ENCODE peak calls at places on chromosomes 4 and X, in ten cellular contexts. S is heart right ventricle; C is iPS DF 6.9; K is upper lobe of left lung; M is CD8-positive, alpha-beta memory T cell; Q is adipocyte; V is cardiac muscle cell; O is adrenal gland; U is brain microvascular endothelial cell; E is fibroblast of lung. X is an unnamed sample. For H3K36me3, the result is how much of the 10 kb centered on the place peaks cover.

GRCh38 chrX:129649268-129650182 is 5.2 kb downstream of the APLN start:
- DNase-seq in Q (no peak), M (no peak), C (no peak), O (no peak), U (peak), V (peak), E (peak), S (no peak), K (no peak), X (no peak)

GRCh38 chr4:172188248-172188976 is 375.2 kb downstream of the GALNTL6 start:
- DNase-seq in S (no peak), O (no peak), V (no peak), U (no peak), M (no peak), E (no peak), K (no peak), C (no peak), Q (no peak), X (no peak)

GRCh38 chrX:45762699-45763647 is 562.3 kb upstream of the DIPK2B start:
- DNase-seq in C (no peak), O (no peak), V (no peak), U (no peak), S (no peak), E (no peak), K (no peak), M (no peak), Q (no peak), X (peak)

GRCh38 chr4:53489279-53489889 is 101.9 kb downstream of the LNX1 start:
- DNase-seq in C (no peak), S (no peak), V (peak), O (no peak), U (peak), E (peak), M (no peak), K (no peak), Q (peak), X (no peak)

GRCh38 chrX:134670241-134670811 is 12.1 kb upstream of the PLAC1 start:
- DNase-seq in U (peak), O (no peak), E (peak), V (peak), K (no peak), S (no peak), M (no peak), C (no peak), Q (peak), X (no peak)

GRCh38 chrX:50054147-50054546 is 131.8 kb downstream of the CLCN5 start:
- DNase-seq in M (no peak), E (no peak), V (peak), S (no peak), U (no peak), C (no peak), K (no peak), O (no peak), Q (no peak), X (no peak)

GRCh38 chrX:63735882-63736281 is 49.1 kb downstream of the ARHGEF9 start:
- DNase-seq in S (peak), K (no peak), Q (no peak), V (no peak), U (no peak), E (no peak), C (no peak), O (no peak), M (no peak), X (no peak)

GRCh38 chrX:107753186-107753585 is 22.4 kb downstream of the TSC22D3 start:
- DNase-seq in M (no peak), V (no peak), C (no peak), U (no peak), E (no peak), Q (no peak), O (peak), K (no peak), S (no peak), X (no peak)

GRCh38 chr4:165537028-165537648 is 158.3 kb downstream of the CPE start:
- DNase-seq in K (no peak), M (peak), V (peak), S (no peak), C (peak), E (peak), O (no peak), Q (peak), U (peak), X (no peak)

GRCh38 chr4:17063870-17064269 is 165.4 kb upstream of the LDB2 start:
- DNase-seq in U (peak), C (no peak), K (no peak), Q (peak), V (no peak), O (no peak), S (no peak), E (peak), M (no peak), X (no peak)

GRCh38 chr4:136768925-136769275 is 763.4 kb downstream of the PCDH18 start:
- DNase-seq in M (no peak), C (no peak), K (no peak), V (no peak), Q (peak), O (no peak), E (no peak), S (no peak), U (no peak), X (no peak)

GRCh38 chrX:77342028-77342427 is 105.2 kb upstream of the FGF16 start:
- DNase-seq in M (no peak), S (no peak), O (no peak), C (no peak), E (no peak), K (no peak), Q (no peak), V (no peak), U (no peak), X (no peak)

GRCh38 chr4:72568959-72569718 is at the start of gene ADAMTS3:
- DNase-seq in K (peak), V (peak), S (peak), M (no peak), E (peak), U (no peak), O (peak), Q (peak), C (no peak), X (peak)

DNA sequence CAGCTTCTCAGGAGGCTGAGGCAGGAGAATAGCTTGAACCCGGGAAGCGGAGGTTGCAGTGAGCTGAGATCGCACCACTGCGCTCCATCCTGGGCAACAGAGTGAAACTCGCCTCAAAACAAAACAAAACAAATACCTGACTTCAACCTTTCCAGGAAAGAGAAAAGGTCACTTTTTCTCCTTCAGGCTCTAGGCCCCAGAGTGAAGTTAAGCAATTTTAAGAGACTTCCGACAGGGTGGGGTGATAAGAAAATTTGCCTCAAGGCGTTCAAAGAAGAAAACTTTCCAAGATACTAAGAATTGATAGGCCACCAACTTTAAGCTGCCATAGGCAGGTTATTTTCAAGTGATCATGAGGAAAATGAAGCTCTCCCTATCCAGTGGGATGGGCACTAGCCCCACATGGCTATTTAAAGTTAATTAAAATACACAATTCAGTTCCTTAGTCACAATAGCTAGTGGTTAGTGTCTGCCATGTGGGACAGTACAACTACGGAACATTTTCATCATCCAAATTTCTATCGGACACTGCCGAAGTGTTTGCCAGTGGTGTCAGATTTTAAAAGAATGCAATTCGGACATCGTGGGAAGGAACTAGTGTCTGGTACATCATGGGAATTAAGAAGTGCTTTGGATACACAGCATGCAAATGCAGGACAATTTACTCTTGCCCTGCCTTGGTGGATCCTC is 33.0 kb downstream of the SMS start:
- DNase-seq in S (no peak), U (no peak), O (no peak), E (no peak), V (no peak), K (no peak), M (no peak), Q (no peak), C (no peak), X (no peak)
- H3K36me3 ChIP-seq in S (under half), U (under half), O (under half), E (under half), V (under half), K (under half), M (under half), Q (under half), C (under half), X (under half)

DNA sequence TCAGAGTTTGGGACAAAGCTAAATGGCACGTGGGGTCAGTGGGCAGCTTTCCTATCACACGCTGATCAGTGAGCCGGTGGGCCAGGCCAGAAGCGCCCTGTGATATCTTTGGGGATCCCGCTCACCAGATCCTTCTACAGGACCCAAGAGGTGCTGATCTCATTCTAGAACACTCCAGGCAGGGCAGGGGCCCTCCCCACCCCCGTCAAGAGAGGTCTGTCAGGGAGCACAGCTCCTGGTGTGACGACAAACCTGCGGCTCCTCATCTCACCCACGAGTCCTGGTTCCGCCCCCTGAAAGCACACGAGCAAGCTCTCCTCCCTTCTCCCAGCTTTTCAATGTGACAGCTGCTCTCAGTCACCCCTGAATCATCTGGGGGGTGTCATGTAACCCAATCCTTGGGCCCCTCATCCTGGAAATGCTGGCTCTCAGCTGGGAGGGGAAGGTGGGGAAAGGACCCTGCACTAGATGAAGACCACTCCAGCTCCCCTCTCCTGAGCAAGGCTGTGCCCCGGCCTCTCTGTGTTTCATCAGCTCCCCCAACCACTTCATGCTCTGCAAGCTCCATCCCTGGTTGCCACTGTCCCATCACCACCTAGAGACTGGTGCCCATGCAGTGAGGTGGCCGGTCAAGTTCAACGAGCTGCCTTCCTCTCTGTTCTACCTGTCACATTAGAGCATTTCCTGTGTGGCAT is 4.6 kb downstream of the HCFC1 start:
- DNase-seq in Q (no peak), K (no peak), M (no peak), O (no peak), S (no peak), E (peak), U (no peak), V (no peak), C (no peak), X (no peak)
- H3K36me3 ChIP-seq in Q (under half), K (under half), M (under half), O (under half), S (under half), E (under half), U (under half), V (under half), C (under half), X (under half)

DNA sequence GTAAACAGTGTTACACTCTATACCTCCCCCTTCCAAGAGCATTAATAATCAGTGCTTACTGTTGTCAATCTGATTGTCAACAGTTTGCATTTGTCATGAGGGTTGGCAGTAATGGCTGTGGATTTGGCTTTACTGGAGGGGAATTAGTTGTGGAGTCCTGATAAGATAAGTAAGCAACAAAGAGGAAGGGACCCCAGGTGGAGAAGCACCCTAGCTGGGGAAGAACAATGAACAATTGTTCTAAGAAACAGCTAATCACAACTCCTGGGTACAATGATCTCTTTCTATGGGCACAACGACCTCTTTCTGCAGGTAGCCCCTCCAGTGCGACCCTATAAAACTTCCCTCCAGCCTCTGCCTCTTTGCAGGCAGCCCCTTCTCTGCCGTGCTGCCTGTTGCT is 53.2 kb upstream of the CDKN2AIP start:
- DNase-seq in Q (no peak), V (no peak), U (no peak), C (no peak), O (no peak), M (no peak), E (no peak), K (no peak), S (no peak), X (no peak)
- H3K36me3 ChIP-seq in Q (under half), V (under half), U (under half), C (under half), O (under half), M (under half), E (under half), K (under half), S (under half), X (under half)

GRCh38 chrX:1598876-1599790 is 7.7 kb downstream of the AKAP17A start:
- DNase-seq in O (no peak), U (no peak), E (no peak), K (no peak), S (no peak), M (no peak), V (no peak), Q (no peak), C (no peak), X (no peak)

GRCh38 chrX:1597345-1598020 is 6.1 kb downstream of the AKAP17A start:
- DNase-seq in C (no peak), M (no peak), S (no peak), O (no peak), U (no peak), V (no peak), K (no peak), E (no peak), Q (no peak), X (no peak)

GRCh38 chrX:1598021-1598875 is 6.8 kb downstream of the AKAP17A start:
- DNase-seq in V (no peak), S (no peak), C (no peak), E (no peak), O (no peak), U (no peak), K (no peak), Q (no peak), M (no peak), X (no peak)

GRCh38 chrX:1595711-1596060 is 4.3 kb downstream of the AKAP17A start:
- DNase-seq in M (no peak), C (no peak), V (no peak), S (no peak), O (no peak), Q (no peak), E (no peak), K (no peak), U (no peak), X (no peak)

DNA sequence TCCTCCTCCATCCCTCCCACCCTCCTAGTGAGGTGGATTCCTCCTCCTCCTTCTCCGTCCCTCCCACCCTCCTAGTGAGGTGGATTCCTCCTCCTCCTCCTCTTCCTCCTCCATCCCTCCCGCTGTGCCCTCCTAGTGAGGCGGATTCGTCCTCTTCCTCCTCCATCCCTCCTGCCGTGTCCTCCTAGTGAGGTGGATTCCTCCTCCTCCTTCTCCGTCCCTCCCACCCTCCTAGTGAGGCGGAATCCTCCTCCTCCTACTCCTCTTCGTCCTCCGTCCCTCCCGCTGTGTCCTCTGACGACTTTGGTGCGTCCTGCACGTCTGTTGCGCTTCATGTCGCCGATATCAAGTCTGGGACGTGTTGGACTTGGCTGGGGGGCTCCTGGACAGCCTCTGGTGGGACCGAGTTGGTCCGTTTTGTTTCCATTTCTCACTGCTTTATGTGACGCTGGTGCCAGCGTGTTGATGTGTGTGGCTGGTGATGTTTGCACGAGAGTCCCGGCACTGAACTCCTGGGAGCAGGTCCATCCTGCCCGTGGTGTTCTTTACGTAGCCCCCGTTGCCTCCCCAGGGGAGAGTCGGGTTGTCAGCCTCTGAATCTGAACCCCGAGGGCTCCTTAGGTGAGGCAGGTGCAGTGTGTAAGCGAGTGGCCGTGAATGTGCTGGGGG is 5.4 kb downstream of the AKAP17A start:
- DNase-seq in M (no peak), K (no peak), V (no peak), U (no peak), O (no peak), Q (no peak), C (no peak), E (no peak), S (no peak), X (no peak)
- H3K36me3 ChIP-seq in M (half or more), K (half or more), V (under half), U (half or more), O (half or more), Q (half or more), C (half or more), E (under half), S (half or more), X (half or more)